ENCODE peak calls at places on chromosomes 12 and 14, in five cellular contexts. Z is mesenchymal stem cell, G is H9, V is H1, H is trophoblast cell. U is an unnamed sample.
A peak's percentile ranks its signal among the peaks of the same experiment; 100 is the strongest.

GRCh38 chr12:21651821-21652220 is 5.8 kb downstream of the LDHB start:
- DNase-seq in Z (no peak), G (no peak), V (no peak), H (no peak), U (no peak)

GRCh38 chr14:75631453-75631831 is 29.2 kb downstream of the ERG28 start:
- DNase-seq in Z (no peak), G (peak; percentile 70), V (no peak), H (peak; percentile 82), U (peak; percentile 26)

GRCh38 chr14:64721391-64721791 is 17.2 kb downstream of the PLEKHG3 start:
- DNase-seq in Z (peak; percentile 52), G (no peak), V (no peak), H (no peak), U (no peak)

GRCh38 chr12:72083096-72083825 is 144.6 kb downstream of the TPH2 start:
- DNase-seq in Z (no peak), G (no peak), V (no peak), H (no peak), U (no peak)

GRCh38 chr12:132380646-132381045 is 51.3 kb upstream of the GALNT9 start:
- DNase-seq in Z (no peak), G (no peak), V (no peak), H (no peak), U (no peak)

GRCh38 chr12:132686831-132687210 is 321 bp downstream of the POLE start:
- DNase-seq in Z (no peak), G (no peak), V (no peak), H (no peak), U (no peak)

GRCh38 chr14:72958548-72958947 is 32.3 kb downstream of the DCAF4 start:
- DNase-seq in Z (no peak), G (no peak), V (no peak), H (no peak), U (no peak)

GRCh38 chr12:63940295-63940997 is 95.9 kb downstream of the SRGAP1 start:
- DNase-seq in Z (no peak), G (no peak), V (no peak), H (no peak), U (no peak)

GRCh38 chr12:49806321-49806813 is 21.8 kb downstream of the NCKAP5L start:
- DNase-seq in Z (no peak), G (no peak), V (no peak), H (peak; percentile 77), U (no peak)

GRCh38 chr12:64526859-64527258 is 74.9 kb downstream of the TBK1 start:
- DNase-seq in Z (no peak), G (no peak), V (no peak), H (no peak), U (no peak)

GRCh38 chr12:103501447-103501846 is 5.7 kb upstream of the C12orf42 start:
- DNase-seq in Z (no peak), G (no peak), V (no peak), H (no peak), U (no peak)

GRCh38 chr12:67640863-67641262 is 7.7 kb upstream of the DYRK2 start:
- DNase-seq in Z (peak; percentile 38), G (no peak), V (no peak), H (no peak), U (no peak)

GRCh38 chr14:35975814-35976213 is 149.7 kb downstream of the BRMS1L start:
- DNase-seq in Z (no peak), G (no peak), V (no peak), H (no peak), U (no peak)

GRCh38 chr12:29374913-29375312 is 6.1 kb downstream of the ERGIC2 start:
- DNase-seq in Z (no peak), G (no peak), V (no peak), H (no peak), U (no peak)

GRCh38 chr14:24903337-24903736 is 146.6 kb downstream of the STXBP6 start:
- DNase-seq in Z (peak; percentile 54), G (no peak), V (no peak), H (no peak), U (no peak)

GRCh38 chr12:131085125-131085815 is 131.6 kb downstream of the ADGRD1 start:
- DNase-seq in Z (no peak), G (peak; percentile 24), V (no peak), H (no peak), U (no peak)

GRCh38 chr14:93911975-93912374 is 15.2 kb upstream of the FAM181A start:
- DNase-seq in Z (no peak), G (no peak), V (no peak), H (no peak), U (no peak)
- H2BK12ac ChIP-seq in Z (no peak overlapping the region), G (no peak overlapping the region), V (no peak overlapping the region), H (no peak overlapping the region), U (no peak overlapping the region)

GRCh38 chr12:28191690-28192089 is 1.4 kb downstream of the CCDC91 start:
- DNase-seq in Z (peak; percentile 55), G (no peak), V (no peak), H (peak; percentile 2), U (no peak)

GRCh38 chr12:28189774-28190320 is 409 bp upstream of the CCDC91 start:
- DNase-seq in Z (no peak), G (no peak), V (no peak), H (no peak), U (peak; percentile 2)

GRCh38 chr12:28190321-28191017 is at the start of gene CCDC91:
- DNase-seq in Z (peak; percentile 88), G (peak; percentile 91), V (peak; percentile 29), H (peak; percentile 74), U (peak; percentile 51)

GRCh38 chr12:28192145-28192544 is 1.9 kb downstream of the CCDC91 start:
- DNase-seq in Z (no peak), G (no peak), V (no peak), H (no peak), U (no peak)

GRCh38 chr12:28191018-28191595 is 851 bp downstream of the CCDC91 start:
- DNase-seq in Z (no peak), G (no peak), V (no peak), H (peak; percentile 10), U (no peak)
- H4K8ac ChIP-seq in Z (peak overlapping the region; percentile 46), G (no peak overlapping the region), V (peak overlapping the region; percentile 99), H (peak overlapping the region; percentile 97), U (no peak overlapping the region)

DNA sequence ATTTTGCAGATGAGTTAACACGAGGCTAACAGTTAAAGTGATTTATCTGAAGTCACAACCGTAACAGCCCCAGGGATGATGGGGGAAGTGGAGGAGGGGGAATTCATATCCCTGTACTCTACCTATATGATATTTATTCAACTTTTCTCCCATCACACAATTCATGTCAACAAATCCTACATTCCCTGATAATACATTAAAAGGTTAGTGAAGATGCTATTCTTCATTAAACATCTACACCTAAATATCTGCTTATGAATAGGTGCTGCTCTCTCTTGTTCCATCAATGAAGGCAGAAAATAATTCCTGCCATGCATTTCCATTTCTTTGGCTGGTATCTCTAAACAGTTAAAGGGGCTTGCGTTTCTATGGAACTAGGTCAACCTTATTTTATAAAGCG is 6.8 kb downstream of the YBX3 start:
- DNase-seq in Z (no peak), G (no peak), V (no peak), H (no peak), U (no peak)
- H2BK120ac ChIP-seq in Z (no peak overlapping the region), G (no peak overlapping the region), V (no peak overlapping the region), H (no peak overlapping the region), U (no peak overlapping the region)

GRCh38 chr14:30129795-30130194 is 202.1 kb upstream of the PRKD1 start:
- DNase-seq in Z (no peak), G (peak; percentile 31), V (no peak), H (no peak), U (no peak)
- H2BK12ac ChIP-seq in Z (no peak overlapping the region), G (no peak overlapping the region), V (no peak overlapping the region), H (no peak overlapping the region), U (no peak overlapping the region)

GRCh38 chr12:102427542-102427923 is 52.8 kb downstream of the IGF1 start:
- DNase-seq in Z (no peak), G (no peak), V (no peak), H (no peak), U (no peak)
- H4K8ac ChIP-seq in Z (no peak overlapping the region), G (peak overlapping the region; percentile 84), V (no peak overlapping the region), H (no peak overlapping the region), U (no peak overlapping the region)

GRCh38 chr12:62724285-62724684 is 210.7 kb downstream of the PPM1H start:
- DNase-seq in Z (no peak), G (no peak), V (no peak), H (no peak), U (no peak)
- H2BK120ac ChIP-seq in Z (peak overlapping the region; percentile 21), G (no peak overlapping the region), V (no peak overlapping the region), H (peak overlapping the region; percentile 98), U (no peak overlapping the region)

GRCh38 chr12:113310489-113310888 is 24.4 kb downstream of the SLC8B1 start:
- DNase-seq in Z (no peak), G (peak; percentile 42), V (no peak), H (no peak), U (no peak)

GRCh38 chr12:113317122-113317521 is 17.8 kb downstream of the SLC8B1 start:
- DNase-seq in Z (no peak), G (no peak), V (no peak), H (no peak), U (no peak)

GRCh38 chr12:113316155-113316554 is 18.8 kb downstream of the SLC8B1 start:
- DNase-seq in Z (no peak), G (no peak), V (no peak), H (no peak), U (no peak)

GRCh38 chr12:113315358-113315757 is 19.6 kb downstream of the SLC8B1 start:
- DNase-seq in Z (no peak), G (peak; percentile 26), V (no peak), H (no peak), U (no peak)

GRCh38 chr12:113314121-113314529 is 20.8 kb downstream of the SLC8B1 start:
- DNase-seq in Z (peak; percentile 60), G (no peak), V (no peak), H (no peak), U (no peak)
- H2BK12ac ChIP-seq in Z (no peak overlapping the region), G (no peak overlapping the region), V (no peak overlapping the region), H (no peak overlapping the region), U (no peak overlapping the region)

GRCh38 chr14:88824314-88825077 is at the start of gene TTC8:
- DNase-seq in Z (peak; percentile 93), G (peak; percentile 89), V (peak; percentile 47), H (peak; percentile 89), U (peak; percentile 85)

GRCh38 chr14:88825078-88825458 is 617 bp downstream of the TTC8 start:
- DNase-seq in Z (peak; percentile 31), G (no peak), V (no peak), H (no peak), U (no peak)

GRCh38 chr14:88821888-88822287 is 2.6 kb upstream of the TTC8 start:
- DNase-seq in Z (no peak), G (no peak), V (no peak), H (no peak), U (no peak)

GRCh38 chr14:88823968-88824313 is 510 bp upstream of the TTC8 start:
- DNase-seq in Z (no peak), G (no peak), V (no peak), H (no peak), U (no peak)

GRCh38 chr14:88825503-88825902 is 1.1 kb downstream of the TTC8 start:
- DNase-seq in Z (no peak), G (no peak), V (no peak), H (no peak), U (no peak)
- H4K8ac ChIP-seq in Z (no peak overlapping the region), G (no peak overlapping the region), V (no peak overlapping the region), H (no peak overlapping the region), U (no peak overlapping the region)

GRCh38 chr14:83379371-83379770 is 1845.7 kb upstream of the SEL1L start:
- DNase-seq in Z (peak; percentile 10), G (no peak), V (no peak), H (no peak), U (no peak)
- H2BK120ac ChIP-seq in Z (no peak overlapping the region), G (no peak overlapping the region), V (no peak overlapping the region), H (no peak overlapping the region), U (no peak overlapping the region)

U was measured in neuronal stem cell.